ENCODE peak calls at places on chromosomes 4 and X, in seven cellular contexts. T is fibroblast of pulmonary artery, H is AG10803, O is AG04450, Y is tibial nerve, N is hepatocyte, M is RWPE1. X is an unnamed sample.

GRCh38 chr4:101977096-101977495 is 186.6 kb downstream of the BANK1 start:
- DNase-seq in T (peak; percentile 98), H (peak; percentile 99), O (peak; percentile 74), Y (no peak), N (peak; percentile 70), M (peak; percentile 67), X (no peak)

GRCh38 chr4:26388671-26389070 is 67.9 kb downstream of the RBPJ start:
- DNase-seq in T (no peak), H (peak; percentile 7), O (no peak), Y (no peak), N (no peak), M (peak; percentile 8), X (no peak)

GRCh38 chrX:23373129-23373804 is 38.6 kb downstream of the PTCHD1 start:
- DNase-seq in T (peak; percentile 61), H (peak; percentile 26), O (peak; percentile 7), Y (no peak), N (no peak), M (peak; percentile 38), X (no peak)

GRCh38 chr4:155005395-155006087 is 202.9 kb upstream of the NPY2R start:
- DNase-seq in T (peak; percentile 76), H (peak; percentile 24), O (no peak), Y (no peak), N (peak; percentile 27), M (peak; percentile 4), X (no peak)

GRCh38 chr4:3372933-3373465 is 68.8 kb upstream of the HGFAC start:
- DNase-seq in T (no peak), H (no peak), O (no peak), Y (peak; percentile 66), N (peak; percentile 3), M (no peak), X (peak; percentile 71)

GRCh38 chrX:107676559-107677378 is 48.5 kb downstream of the PRPS1 start:
- DNase-seq in T (peak; percentile 97), H (peak; percentile 88), O (peak; percentile 50), Y (peak; percentile 74), N (peak; percentile 89), M (peak; percentile 67), X (no peak)

GRCh38 chrX:133859860-133860259 is 125.5 kb downstream of the GPC3 start:
- DNase-seq in T (peak; percentile 67), H (peak; percentile 38), O (no peak), Y (peak; percentile 44), N (no peak), M (no peak), X (no peak)

GRCh38 chr4:140149851-140150635 is 3.9 kb downstream of the MAML3 start:
- DNase-seq in T (peak; percentile 42), H (peak; percentile 47), O (no peak), Y (peak; percentile 68), N (peak; percentile 82), M (peak; percentile 58), X (no peak)

GRCh38 chr4:182206266-182206665 is 36.9 kb upstream of the TENM3 start:
- DNase-seq in T (no peak), H (no peak), O (no peak), Y (no peak), N (no peak), M (no peak), X (no peak)

GRCh38 chrX:119984652-119985051 is 41.1 kb upstream of the NKAP start:
- DNase-seq in T (no peak), H (no peak), O (no peak), Y (no peak), N (no peak), M (no peak), X (no peak)

GRCh38 chr4:189124149-189124758 is 816.4 kb upstream of the FRG1 start:
- DNase-seq in T (peak; percentile 28), H (peak; percentile 25), O (peak; percentile 46), Y (peak; percentile 15), N (peak; percentile 62), M (peak; percentile 30), X (no peak)

DNA sequence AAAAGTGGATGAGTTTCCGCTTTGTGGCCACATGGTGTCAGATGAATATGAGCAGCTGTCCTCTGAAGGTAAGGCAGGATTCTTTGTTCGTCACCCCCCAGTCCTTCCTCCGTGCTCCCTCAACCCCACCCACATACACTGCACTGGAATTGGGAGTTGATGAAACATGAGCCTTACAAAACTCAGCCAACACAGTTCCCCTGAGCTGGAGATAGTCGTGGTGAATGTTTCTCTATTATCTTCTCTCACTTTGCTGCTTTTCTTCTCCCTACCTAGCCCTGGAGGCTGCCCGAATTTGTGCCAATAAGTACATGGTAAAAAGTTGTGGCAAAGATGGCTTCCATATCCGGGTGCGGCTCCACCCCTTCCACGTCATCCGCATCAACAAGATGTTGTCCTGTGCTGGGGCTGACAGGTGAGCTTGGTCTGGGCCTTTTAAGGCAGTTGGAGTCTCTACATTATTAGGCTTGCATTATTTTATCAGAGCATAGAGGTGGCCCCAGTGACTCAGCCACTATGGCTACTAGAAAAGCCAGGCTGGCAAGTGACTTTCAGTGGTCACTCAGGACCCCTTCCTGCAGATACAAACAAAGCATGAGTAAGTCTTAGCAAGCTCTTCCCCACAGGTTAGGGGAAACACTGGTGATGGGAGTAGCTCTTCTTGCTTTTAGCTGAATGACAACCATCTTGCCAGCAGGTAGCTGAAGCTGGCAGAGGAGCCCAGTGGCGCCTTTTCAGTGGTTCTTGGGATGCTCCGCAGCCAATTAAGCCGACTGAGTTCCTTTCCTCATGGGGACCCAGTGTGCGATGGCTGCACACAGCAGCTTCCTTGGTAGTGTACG is 1.6 kb downstream of the RPL10 start:
- DNase-seq in T (no peak), H (no peak), O (no peak), Y (no peak), N (no peak), M (no peak), X (no peak)
- TF ChIP-seq CTCF in T (no peak), H (no peak), O (no peak), Y (no peak), N (no peak), M (no peak), X (no peak)

GRCh38 chr4:7068279-7068842 is 497 bp upstream of the GRPEL1 start:
- DNase-seq in T (no peak), H (no peak), O (no peak), Y (no peak), N (no peak), M (no peak), X (no peak)
- TF ChIP-seq CTCF in T (no peak), H (no peak), O (no peak), Y (no peak), N (no peak), M (no peak), X (no peak)

GRCh38 chrX:42678133-42678532 is 99.8 kb downstream of the PPP1R2C start:
- DNase-seq in T (peak; percentile 62), H (peak; percentile 24), O (no peak), Y (no peak), N (peak; percentile 7), M (no peak), X (no peak)
- TF ChIP-seq CTCF in T (peak; percentile 36), H (no peak), O (no peak), Y (no peak), N (peak; percentile 26), M (no peak), X (no peak)

GRCh38 chr4:91989914-91990313 is 313.9 kb upstream of the GRID2 start:
- DNase-seq in T (no peak), H (no peak), O (no peak), Y (no peak), N (no peak), M (no peak), X (no peak)
- TF ChIP-seq CTCF in T (no peak), H (no peak), O (no peak), Y (no peak), N (no peak), M (no peak), X (no peak)

GRCh38 chr4:822361-823092 is 3.4 kb downstream of the CPLX1 start:
- DNase-seq in T (no peak), H (no peak), O (no peak), Y (no peak), N (no peak), M (no peak), X (no peak)

GRCh38 chr4:824461-825062 is 1.4 kb downstream of the CPLX1 start:
- DNase-seq in T (no peak), H (no peak), O (no peak), Y (no peak), N (no peak), M (no peak), X (no peak)

GRCh38 chr4:825063-825968 is 613 bp downstream of the CPLX1 start:
- DNase-seq in T (peak; percentile 18), H (no peak), O (no peak), Y (no peak), N (peak; percentile 68), M (peak; percentile 39), X (no peak)

GRCh38 chr4:823093-823760 is 2.7 kb downstream of the CPLX1 start:
- DNase-seq in T (no peak), H (no peak), O (no peak), Y (no peak), N (no peak), M (no peak), X (no peak)

GRCh38 chr4:823761-824460 is 2.0 kb downstream of the CPLX1 start:
- DNase-seq in T (no peak), H (no peak), O (no peak), Y (no peak), N (no peak), M (no peak), X (no peak)
- TF ChIP-seq CTCF in T (no peak), H (no peak), O (no peak), Y (no peak), N (no peak), M (no peak), X (no peak)

GRCh38 chr4:8015512-8015911 is 75.9 kb upstream of the AFAP1 start:
- DNase-seq in T (peak; percentile 21), H (peak; percentile 13), O (no peak), Y (peak; percentile 14), N (no peak), M (peak; percentile 15), X (no peak)
- TF ChIP-seq CTCF in T (peak; percentile 48), H (peak; percentile 58), O (peak; percentile 47), Y (no peak), N (peak; percentile 40), M (peak; percentile 54), X (peak; percentile 27)

GRCh38 chr4:173230077-173230476 is 61.5 kb downstream of the GALNT7 start:
- DNase-seq in T (no peak), H (peak; percentile 12), O (no peak), Y (no peak), N (no peak), M (no peak), X (no peak)
- TF ChIP-seq CTCF in T (no peak), H (no peak), O (no peak), Y (no peak), N (no peak), M (no peak), X (no peak)

GRCh38 chr4:55308071-55308470 is 38.0 kb upstream of the SRD5A3 start:
- DNase-seq in T (no peak), H (no peak), O (no peak), Y (no peak), N (no peak), M (no peak), X (no peak)
- TF ChIP-seq CTCF in T (no peak), H (no peak), O (no peak), Y (no peak), N (no peak), M (no peak), X (no peak)

DNA sequence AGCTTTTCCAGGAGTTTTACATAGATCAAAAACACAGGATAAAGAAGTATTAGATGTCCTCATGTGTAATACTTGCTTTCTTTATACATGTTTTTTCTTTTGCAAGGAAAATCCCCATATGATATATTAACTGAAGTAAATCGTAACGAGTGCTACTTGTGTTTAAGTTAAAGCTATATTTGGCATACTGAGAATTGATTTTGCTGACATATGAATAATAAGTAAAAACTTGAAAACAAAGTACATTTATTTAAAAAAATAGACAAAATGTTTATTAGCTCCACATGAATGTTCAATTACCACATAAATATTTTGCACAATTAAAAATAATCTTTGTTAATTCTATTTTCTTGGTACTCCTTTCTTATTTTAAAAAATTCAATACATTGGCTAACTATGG is 884.7 kb downstream of the FSTL5 start:
- DNase-seq in T (no peak), H (no peak), O (no peak), Y (no peak), N (no peak), M (no peak), X (no peak)
- TF ChIP-seq CTCF in T (no peak), H (no peak), O (no peak), Y (no peak), N (no peak), M (no peak), X (no peak)